ENCODE peak calls at places on chromosomes 3 and 15, in ten cellular contexts. H is endothelial cell; Z is spleen; F is stomach; M is CD4-positive, alpha-beta T cell; B is AG09319; J is cardiac fibroblast; V is psoas muscle; W is heart right ventricle; D is neural crest cell. A is an unnamed sample.

GRCh38 chr15:79094611-79095021 is 4.0 kb upstream of the RASGRF1 start:
- DNase-seq in H (no peak), Z (no peak), F (no peak), M (no peak), B (no peak), J (no peak), V (no peak), W (no peak), D (no peak), A (no peak)

GRCh38 chr3:94234177-94234788 is 171.4 kb downstream of the NSUN3 start:
- DNase-seq in H (peak), Z (no peak), F (no peak), M (no peak), B (no peak), J (peak), V (no peak), W (no peak), D (peak), A (peak)

GRCh38 chr3:134874737-134875413 is 79.8 kb downstream of the EPHB1 start:
- DNase-seq in H (no peak), Z (peak), F (no peak), M (no peak), B (no peak), J (no peak), V (no peak), W (no peak), D (no peak), A (no peak)

GRCh38 chr3:71581981-71582611 is 1.4 kb downstream of the FOXP1 start:
- DNase-seq in H (peak), Z (peak), F (peak), M (peak), B (no peak), J (peak), V (peak), W (peak), D (peak), A (peak)

GRCh38 chr3:14523792-14524191 is 16.4 kb downstream of the GRIP2 start:
- DNase-seq in H (no peak), Z (no peak), F (no peak), M (no peak), B (peak), J (peak), V (no peak), W (no peak), D (no peak), A (no peak)

GRCh38 chr3:23981955-23982354 is 36.9 kb downstream of the NR1D2 start:
- DNase-seq in H (no peak), Z (no peak), F (no peak), M (no peak), B (no peak), J (no peak), V (no peak), W (no peak), D (no peak), A (no peak)

GRCh38 chr3:125119752-125120369 is 64.1 kb upstream of the HEG1 start:
- DNase-seq in H (no peak), Z (peak), F (no peak), M (no peak), B (no peak), J (no peak), V (no peak), W (no peak), D (no peak), A (peak)

GRCh38 chr3:194988495-194989165 is 282.3 kb downstream of the XXYLT1 start:
- DNase-seq in H (no peak), Z (no peak), F (no peak), M (no peak), B (no peak), J (no peak), V (no peak), W (no peak), D (no peak), A (no peak)

GRCh38 chr3:195766671-195767070 is 45.1 kb downstream of the MUC4 start:
- DNase-seq in H (no peak), Z (peak), F (no peak), M (no peak), B (no peak), J (no peak), V (no peak), W (no peak), D (no peak), A (no peak)

GRCh38 chr15:51888593-51889195 is 59.2 kb downstream of the TMOD3 start:
- DNase-seq in H (no peak), Z (no peak), F (no peak), M (no peak), B (no peak), J (peak), V (no peak), W (no peak), D (no peak), A (no peak)

GRCh38 chr3:185401319-185401955 is 38.5 kb downstream of the MAP3K13 start:
- DNase-seq in H (no peak), Z (no peak), F (no peak), M (no peak), B (no peak), J (peak), V (no peak), W (no peak), D (no peak), A (no peak)

GRCh38 chr15:61411941-61412510 is 182.9 kb upstream of the RORA start:
- DNase-seq in H (no peak), Z (no peak), F (no peak), M (no peak), B (no peak), J (no peak), V (no peak), W (no peak), D (no peak), A (no peak)

GRCh38 chr3:169813757-169814517 is 1.2 kb upstream of the LRRC34 start:
- DNase-seq in H (no peak), Z (peak), F (peak), M (peak), B (no peak), J (peak), V (no peak), W (no peak), D (no peak), A (peak)

GRCh38 chr3:42473083-42473932 is 29.1 kb upstream of the VIPR1 start:
- DNase-seq in H (no peak), Z (no peak), F (peak), M (no peak), B (no peak), J (peak), V (no peak), W (no peak), D (no peak), A (no peak)

GRCh38 chr3:171283248-171284222 is 176.7 kb downstream of the TNIK start:
- DNase-seq in H (no peak), Z (no peak), F (no peak), M (no peak), B (no peak), J (no peak), V (no peak), W (peak), D (no peak), A (no peak)

GRCh38 chr15:42226648-42227047 is 18.5 kb upstream of the VPS39 start:
- DNase-seq in H (no peak), Z (no peak), F (no peak), M (no peak), B (no peak), J (no peak), V (no peak), W (no peak), D (no peak), A (no peak)

GRCh38 chr3:177921153-177921552 is 615.1 kb upstream of the KCNMB2 start:
- DNase-seq in H (no peak), Z (no peak), F (no peak), M (no peak), B (no peak), J (no peak), V (no peak), W (no peak), D (no peak), A (no peak)

GRCh38 chr15:37204698-37205097 is 104.3 kb upstream of the MEIS2 start:
- DNase-seq in H (no peak), Z (no peak), F (no peak), M (no peak), B (no peak), J (no peak), V (no peak), W (no peak), D (no peak), A (no peak)

GRCh38 chr3:158753814-158754213 is 21.6 kb upstream of the RARRES1 start:
- DNase-seq in H (no peak), Z (no peak), F (no peak), M (no peak), B (no peak), J (no peak), V (no peak), W (no peak), D (no peak), A (no peak)

GRCh38 chr3:48402281-48402732 is 27.6 kb downstream of the PLXNB1 start:
- DNase-seq in H (peak), Z (no peak), F (peak), M (no peak), B (peak), J (peak), V (peak), W (peak), D (no peak), A (peak)

GRCh38 chr15:69175536-69175935 is 15.1 kb downstream of the GLCE start:
- DNase-seq in H (no peak), Z (no peak), F (no peak), M (no peak), B (no peak), J (no peak), V (no peak), W (no peak), D (no peak), A (no peak)

GRCh38 chr3:24963762-24964625 is 464.1 kb upstream of the RARB start:
- DNase-seq in H (peak), Z (no peak), F (no peak), M (no peak), B (peak), J (peak), V (no peak), W (no peak), D (no peak), A (no peak)

GRCh38 chr3:49634736-49635135 is 39.4 kb upstream of the APEH start:
- DNase-seq in H (no peak), Z (no peak), F (no peak), M (no peak), B (no peak), J (no peak), V (no peak), W (no peak), D (no peak), A (peak)

GRCh38 chr3:139533781-139534443 is 5.6 kb downstream of the RBP1 start:
- DNase-seq in H (no peak), Z (no peak), F (no peak), M (no peak), B (no peak), J (no peak), V (no peak), W (peak), D (no peak), A (no peak)

GRCh38 chr3:185586644-185586964 is 509 bp downstream of the SENP2 start:
- DNase-seq in H (no peak), Z (no peak), F (no peak), M (no peak), B (no peak), J (no peak), V (no peak), W (no peak), D (no peak), A (no peak)

GRCh38 chr15:40279437-40280141 is 3.3 kb downstream of the ANKRD63 start:
- DNase-seq in H (peak), Z (peak), F (peak), M (peak), B (no peak), J (peak), V (peak), W (peak), D (peak), A (peak)

GRCh38 chr15:98889930-98890695 is 117.5 kb downstream of the PGPEP1L start:
- DNase-seq in H (no peak), Z (no peak), F (no peak), M (no peak), B (peak), J (peak), V (no peak), W (no peak), D (no peak), A (no peak)

GRCh38 chr3:17025594-17026139 is 140.9 kb downstream of the PLCL2 start:
- DNase-seq in H (no peak), Z (no peak), F (no peak), M (no peak), B (no peak), J (no peak), V (no peak), W (no peak), D (no peak), A (peak)

GRCh38 chr15:48426047-48426446 is 94.8 kb downstream of the DUT start:
- DNase-seq in H (no peak), Z (no peak), F (no peak), M (no peak), B (no peak), J (no peak), V (no peak), W (no peak), D (no peak), A (no peak)

GRCh38 chr3:58164199-58164879 is 46.4 kb downstream of the DNASE1L3 start:
- DNase-seq in H (no peak), Z (no peak), F (peak), M (no peak), B (no peak), J (no peak), V (peak), W (peak), D (no peak), A (no peak)

GRCh38 chr3:139906441-139906840 is 28.5 kb upstream of the CLSTN2 start:
- DNase-seq in H (no peak), Z (no peak), F (no peak), M (no peak), B (no peak), J (peak), V (no peak), W (no peak), D (no peak), A (no peak)

GRCh38 chr3:104273046-104273649 is 1093.6 kb upstream of the ALCAM start:
- DNase-seq in H (no peak), Z (no peak), F (no peak), M (no peak), B (peak), J (peak), V (no peak), W (no peak), D (peak), A (no peak)
- TF ChIP-seq CTCF in H (peak), Z (peak), F (peak), M (no peak), B (peak), J (peak), V (peak), W (peak), D (peak), A (peak)

GRCh38 chr3:119498188-119498987 is at the start of gene TIMMDC1:
- DNase-seq in H (peak), Z (peak), F (peak), M (peak), B (peak), J (peak), V (peak), W (peak), D (peak), A (peak)

GRCh38 chr3:119492810-119493209 is 5.5 kb upstream of the TIMMDC1 start:
- DNase-seq in H (no peak), Z (no peak), F (no peak), M (no peak), B (no peak), J (no peak), V (no peak), W (no peak), D (no peak), A (no peak)

GRCh38 chr3:119492128-119492527 is 6.2 kb upstream of the TIMMDC1 start:
- DNase-seq in H (no peak), Z (no peak), F (no peak), M (no peak), B (no peak), J (no peak), V (no peak), W (no peak), D (no peak), A (no peak)

GRCh38 chr3:119497824-119498187 is 541 bp upstream of the TIMMDC1 start:
- DNase-seq in H (peak), Z (no peak), F (peak), M (no peak), B (no peak), J (peak), V (no peak), W (no peak), D (peak), A (peak)

DNA sequence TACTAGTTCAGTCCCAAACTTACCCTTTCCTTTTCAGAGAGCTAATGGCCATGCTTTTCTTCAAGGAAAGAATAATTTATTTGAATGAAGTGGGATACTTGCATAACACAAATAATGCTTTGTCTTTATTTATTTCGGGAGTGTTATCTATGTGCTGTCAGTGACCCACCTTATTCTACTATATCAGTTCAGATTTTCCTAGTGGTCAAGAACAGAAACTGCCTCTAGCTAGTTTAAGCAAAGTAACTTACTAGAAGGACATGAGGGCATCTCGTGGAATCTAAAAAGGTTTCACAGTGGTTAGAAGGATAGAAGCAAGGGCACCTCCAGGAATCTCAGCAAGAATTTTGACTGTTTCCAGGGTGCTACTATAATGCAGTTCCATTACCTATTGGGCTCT is 3.8 kb upstream of the TIMMDC1 start:
- DNase-seq in H (no peak), Z (no peak), F (no peak), M (no peak), B (no peak), J (no peak), V (no peak), W (no peak), D (no peak), A (no peak)
- TF ChIP-seq CTCF in H (peak), Z (no peak), F (no peak), M (no peak), B (no peak), J (no peak), V (no peak), W (no peak), D (peak), A (peak)

DNA sequence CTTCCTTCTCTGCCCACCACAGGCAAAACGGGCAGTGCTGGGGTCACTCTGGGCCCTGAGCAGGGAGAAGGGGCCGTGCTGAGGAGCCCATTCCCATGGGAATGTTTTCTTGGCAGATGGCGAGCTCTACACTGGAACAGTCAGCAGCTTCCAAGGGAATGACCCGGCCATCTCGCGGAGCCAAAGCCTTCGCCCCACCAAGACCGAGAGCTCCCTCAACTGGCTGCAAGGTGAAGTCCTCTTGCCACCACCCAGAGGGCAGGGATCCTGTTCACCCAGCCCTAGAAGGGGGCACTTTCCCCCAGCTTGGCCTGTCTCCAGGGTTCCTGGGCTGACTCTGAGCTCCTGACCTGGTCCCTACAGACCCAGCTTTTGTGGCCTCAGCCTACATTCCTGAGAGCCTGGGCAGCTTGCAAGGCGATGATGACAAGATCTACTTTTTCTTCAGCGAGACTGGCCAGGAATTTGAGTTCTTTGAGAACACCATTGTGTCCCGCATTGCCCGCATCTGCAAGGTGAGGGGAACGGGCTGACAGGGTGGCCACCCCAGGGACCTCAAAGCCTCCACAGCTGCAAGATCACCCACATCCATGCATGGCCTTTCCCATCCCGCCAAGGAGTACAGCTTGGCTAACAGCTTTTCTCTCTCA is 12.4 kb downstream of the CIB1 start:
- DNase-seq in H (peak), Z (no peak), F (peak), M (no peak), B (peak), J (peak), V (peak), W (peak), D (peak), A (peak)
- TF ChIP-seq CTCF in H (peak), Z (peak), F (peak), M (no peak), B (peak), J (peak), V (peak), W (peak), D (peak), A (peak)

DNA sequence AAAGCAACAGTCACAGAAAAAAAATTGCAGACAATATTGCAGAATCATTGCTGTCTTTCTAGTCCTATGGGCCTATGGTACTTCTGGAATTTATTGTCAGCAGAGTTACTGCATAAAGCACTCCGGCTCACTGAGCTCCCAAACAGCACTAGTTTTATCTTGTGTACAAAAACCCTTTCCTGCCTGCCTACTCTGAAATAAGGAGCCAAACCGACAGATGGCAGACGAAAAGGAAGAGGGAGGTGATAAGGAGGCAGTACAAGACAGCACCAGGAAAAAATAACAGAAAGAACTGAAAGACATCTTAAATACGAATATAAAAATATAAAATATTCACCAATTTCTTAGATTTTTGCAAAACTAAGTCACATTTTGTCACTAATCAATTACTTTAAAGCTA is 15.6 kb downstream of the HERC1 start:
- DNase-seq in H (peak), Z (no peak), F (no peak), M (no peak), B (no peak), J (peak), V (no peak), W (no peak), D (no peak), A (no peak)
- TF ChIP-seq CTCF in H (no peak), Z (no peak), F (no peak), M (no peak), B (no peak), J (peak), V (no peak), W (no peak), D (no peak), A (no peak)

GRCh38 chr3:52891615-52892081 is 5.7 kb downstream of the STIMATE start:
- DNase-seq in H (no peak), Z (no peak), F (no peak), M (no peak), B (peak), J (peak), V (no peak), W (no peak), D (no peak), A (no peak)

GRCh38 chr3:52893723-52894122 is 3.6 kb downstream of the STIMATE start:
- DNase-seq in H (no peak), Z (no peak), F (peak), M (no peak), B (no peak), J (no peak), V (no peak), W (no peak), D (no peak), A (no peak)

GRCh38 chr3:52891164-52891563 is 6.2 kb downstream of the STIMATE start:
- DNase-seq in H (no peak), Z (no peak), F (no peak), M (no peak), B (no peak), J (no peak), V (no peak), W (no peak), D (no peak), A (peak)

GRCh38 chr3:52892290-52892624 is 5.1 kb downstream of the STIMATE start:
- DNase-seq in H (no peak), Z (no peak), F (no peak), M (no peak), B (no peak), J (no peak), V (no peak), W (no peak), D (no peak), A (no peak)

DNA sequence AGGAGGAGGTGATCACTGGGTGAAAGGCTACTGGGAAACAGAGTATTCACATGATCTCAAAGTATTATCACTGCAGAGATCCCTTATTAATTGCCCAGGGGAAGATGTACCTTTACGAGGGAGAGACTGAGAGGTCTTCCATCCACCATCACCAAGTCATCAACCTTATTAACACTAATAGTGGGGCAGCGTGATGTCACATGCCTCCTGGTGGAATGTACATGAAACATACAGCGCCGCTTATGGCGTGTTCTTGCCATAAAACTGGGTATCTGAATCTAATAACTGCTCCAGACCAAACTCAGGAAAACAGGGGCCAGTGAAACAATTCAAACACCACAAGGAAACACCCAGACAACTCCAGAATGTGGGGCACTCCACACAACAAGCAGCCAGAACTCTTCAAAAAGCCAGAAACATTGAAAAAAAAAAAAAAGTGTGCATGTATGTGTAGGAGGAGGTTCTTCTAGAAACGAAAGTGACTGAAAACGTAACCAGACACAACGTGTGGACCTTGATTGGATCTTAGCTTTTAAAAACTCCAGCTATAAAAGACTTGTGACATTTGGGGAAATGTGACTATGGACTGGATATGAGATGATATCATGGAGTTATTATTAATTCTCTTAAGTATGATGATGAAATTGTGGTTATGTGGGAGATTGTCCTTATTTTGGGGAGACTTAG is 4.6 kb downstream of the STIMATE start:
- DNase-seq in H (no peak), Z (no peak), F (no peak), M (no peak), B (no peak), J (peak), V (no peak), W (no peak), D (no peak), A (peak)
- TF ChIP-seq CTCF in H (no peak), Z (no peak), F (peak), M (peak), B (no peak), J (no peak), V (no peak), W (no peak), D (peak), A (peak)